ENCODE peak calls at places on chromosomes 11 and 22, in eight cellular contexts. U, X, D, S, J, V, P and K are unnamed samples.

GRCh38 chr22:30806391-30806861 is 111.8 kb downstream of the OSBP2 start:
- DNase-seq in S (peak), J (no peak), U (no peak), D (no peak), X (no peak), P (peak), V (no peak), K (no peak)

GRCh38 chr22:31488988-31489617 is 539 bp downstream of the EIF4ENIF1 start:
- DNase-seq in V (no peak), X (no peak), U (peak), P (peak), D (peak), J (peak), S (no peak), K (no peak)

GRCh38 chr11:3867209-3868071 is 12.0 kb downstream of the STIM1 start:
- DNase-seq in P (peak), D (no peak), X (no peak), V (no peak), J (peak), U (peak), S (no peak), K (no peak)

GRCh38 chr11:8093931-8094575 is 13.0 kb downstream of the TUB start:
- DNase-seq in S (no peak), D (no peak), U (no peak), X (no peak), J (peak), V (no peak), P (no peak), K (no peak)

GRCh38 chr11:75013051-75013450 is 24.3 kb downstream of the NEU3 start:
- DNase-seq in J (no peak), V (no peak), P (no peak), U (peak), X (no peak), S (no peak), D (no peak), K (no peak)

GRCh38 chr11:12291767-12292166 is 85.6 kb upstream of the PARVA start:
- DNase-seq in D (no peak), J (no peak), V (no peak), P (no peak), X (no peak), U (no peak), S (no peak), K (no peak)

GRCh38 chr11:107576497-107577086 is 11.1 kb upstream of the ALKBH8 start:
- DNase-seq in V (no peak), U (peak), P (peak), S (peak), X (no peak), D (peak), J (peak), K (no peak)

GRCh38 chr11:110165039-110165438 is 71.8 kb downstream of the ZC3H12C start:
- DNase-seq in X (no peak), V (no peak), S (no peak), U (no peak), J (no peak), D (no peak), P (no peak), K (no peak)

GRCh38 chr11:12235549-12235944 is 125.2 kb downstream of the MICAL2 start:
- DNase-seq in X (no peak), S (no peak), V (no peak), D (no peak), U (no peak), P (no peak), J (no peak), K (no peak)

GRCh38 chr11:3906166-3906565 is 50.7 kb downstream of the STIM1 start:
- DNase-seq in P (no peak), X (no peak), V (no peak), U (no peak), S (no peak), J (no peak), D (no peak), K (no peak)

GRCh38 chr11:108241370-108242037 is 18.6 kb downstream of the ATM start:
- DNase-seq in J (no peak), P (no peak), D (no peak), S (no peak), U (no peak), V (no peak), X (no peak), K (no peak)

GRCh38 chr11:112260490-112260889 is at the start of gene PLET1:
- DNase-seq in J (no peak), S (no peak), P (no peak), U (no peak), X (no peak), V (no peak), D (no peak), K (no peak)

GRCh38 chr11:66904561-66904960 is 47.7 kb downstream of the LRFN4 start:
- DNase-seq in J (no peak), P (no peak), U (no peak), V (no peak), D (no peak), S (no peak), X (no peak), K (no peak)

GRCh38 chr11:16815047-16815767 is 76.8 kb downstream of the C11orf58 start:
- DNase-seq in S (peak), U (peak), D (peak), J (peak), X (peak), V (no peak), P (no peak), K (no peak)

GRCh38 chr11:88623536-88623935 is 286.0 kb upstream of the CTSC start:
- DNase-seq in S (peak), J (no peak), P (no peak), U (no peak), D (no peak), V (no peak), X (no peak), K (no peak)

GRCh38 chr11:88632163-88632562 is 294.6 kb upstream of the CTSC start:
- DNase-seq in U (no peak), S (no peak), D (no peak), X (no peak), V (no peak), P (no peak), J (no peak), K (no peak)

GRCh38 chr11:88629496-88629895 is 292.0 kb upstream of the CTSC start:
- DNase-seq in X (no peak), S (no peak), D (no peak), V (no peak), U (no peak), J (no peak), P (no peak), K (no peak)

GRCh38 chr11:88631497-88631896 is 294.0 kb upstream of the CTSC start:
- DNase-seq in J (no peak), U (no peak), P (no peak), V (no peak), S (peak), D (no peak), X (no peak), K (no peak)

GRCh38 chr11:88626216-88626615 is 288.7 kb upstream of the CTSC start:
- DNase-seq in V (no peak), S (no peak), U (no peak), D (no peak), P (no peak), J (no peak), X (no peak), K (no peak)
- H3K4me3 ChIP-seq in V (no peak), S (no peak), U (no peak), D (no peak), P (no peak), J (no peak), X (no peak), K (no peak)

GRCh38 chr11:101326141-101326540 is 196.5 kb upstream of the PGR start:
- DNase-seq in P (no peak), X (no peak), U (no peak), D (no peak), J (no peak), V (no peak), S (no peak), K (no peak)

GRCh38 chr11:101323997-101324396 is 194.4 kb upstream of the PGR start:
- DNase-seq in P (no peak), D (no peak), X (no peak), U (no peak), V (no peak), S (no peak), J (no peak), K (no peak)

DNA sequence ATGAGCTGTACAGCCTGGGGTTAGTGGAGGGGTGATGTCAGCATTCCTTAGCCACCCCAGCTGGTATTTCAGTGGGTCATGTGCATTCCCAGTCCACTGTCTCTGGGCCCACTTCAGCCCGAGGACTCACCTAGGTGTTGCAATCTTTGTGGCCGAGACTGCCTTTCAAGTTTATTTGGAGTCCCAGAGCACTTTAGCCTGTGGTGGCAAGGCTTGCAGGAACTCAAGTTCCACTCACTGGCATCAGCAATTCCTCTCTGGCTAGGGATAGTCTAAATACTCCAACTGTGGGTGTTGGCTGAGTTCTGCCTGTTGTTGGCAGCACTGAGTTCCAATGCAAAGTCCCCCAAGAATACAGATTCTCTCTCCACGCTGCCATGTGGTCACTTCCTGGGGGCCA is 191.6 kb upstream of the PGR start:
- DNase-seq in X (no peak), S (no peak), V (no peak), D (no peak), P (no peak), U (no peak), J (no peak), K (no peak)
- H3K4me3 ChIP-seq in X (no peak), S (no peak), V (no peak), D (no peak), P (no peak), U (no peak), J (no peak), K (no peak)

DNA sequence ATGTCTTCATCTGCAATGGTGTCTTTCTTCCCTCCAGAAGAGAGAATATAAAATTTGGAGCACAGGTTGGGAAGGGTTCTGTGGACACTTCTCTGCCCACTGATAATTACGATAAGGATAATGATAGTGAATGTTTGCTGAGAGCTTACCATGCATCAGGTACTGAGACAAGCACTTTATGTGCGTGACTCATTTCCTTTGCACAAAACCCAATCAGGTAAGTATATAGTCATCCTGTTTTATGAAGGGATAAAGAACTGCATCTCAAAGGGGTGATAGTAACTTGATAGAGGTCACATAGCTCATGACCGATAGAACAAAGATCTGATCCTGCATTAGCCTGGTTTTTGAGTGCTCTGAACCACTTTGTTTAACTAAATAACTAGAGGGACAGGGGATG is 9.4 kb downstream of the DRD2 start:
- DNase-seq in J (no peak), S (no peak), D (no peak), P (no peak), X (no peak), U (no peak), V (no peak), K (no peak)
- H3K4me3 ChIP-seq in J (no peak), S (no peak), D (no peak), P (no peak), X (no peak), U (no peak), V (no peak), K (no peak)

DNA sequence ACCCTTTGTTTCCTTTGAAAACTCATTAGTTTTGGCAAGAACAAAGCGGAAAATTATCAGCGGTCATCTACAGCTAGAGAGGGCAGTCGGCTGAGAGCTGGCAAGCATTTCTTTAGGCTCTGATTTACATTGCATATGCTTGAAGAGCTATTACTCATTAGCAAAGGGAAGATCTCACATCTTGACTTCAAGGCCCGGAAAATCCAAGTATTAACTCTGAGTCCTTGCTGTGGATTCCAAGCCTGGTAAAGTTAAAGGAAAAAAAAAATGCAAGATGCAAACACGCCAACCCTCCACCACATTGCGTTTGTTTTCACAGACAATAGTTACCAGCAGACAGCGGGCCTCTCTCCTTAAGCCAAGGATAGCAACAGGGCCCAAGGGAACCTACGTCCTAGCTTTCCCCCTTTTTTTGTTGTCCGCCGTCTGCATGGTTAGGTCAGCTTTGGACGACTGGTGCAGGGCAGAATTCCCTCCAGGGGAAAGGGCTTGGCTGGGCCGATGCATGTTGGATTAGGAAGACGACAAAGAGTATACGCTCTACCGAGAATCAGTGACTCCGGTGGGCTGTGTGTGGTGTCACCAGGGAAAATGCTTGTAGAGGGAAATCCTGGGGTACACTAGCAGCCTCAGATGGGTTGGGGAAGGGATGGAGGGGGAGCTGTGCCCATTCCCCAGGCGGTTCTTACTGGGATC is 1.7 kb downstream of the TESMIN start:
- DNase-seq in U (no peak), V (no peak), J (no peak), X (no peak), P (no peak), D (no peak), S (no peak), K (no peak)
- H3K4me3 ChIP-seq in U (no peak), V (peak), J (no peak), X (no peak), P (no peak), D (no peak), S (no peak), K (no peak)

DNA sequence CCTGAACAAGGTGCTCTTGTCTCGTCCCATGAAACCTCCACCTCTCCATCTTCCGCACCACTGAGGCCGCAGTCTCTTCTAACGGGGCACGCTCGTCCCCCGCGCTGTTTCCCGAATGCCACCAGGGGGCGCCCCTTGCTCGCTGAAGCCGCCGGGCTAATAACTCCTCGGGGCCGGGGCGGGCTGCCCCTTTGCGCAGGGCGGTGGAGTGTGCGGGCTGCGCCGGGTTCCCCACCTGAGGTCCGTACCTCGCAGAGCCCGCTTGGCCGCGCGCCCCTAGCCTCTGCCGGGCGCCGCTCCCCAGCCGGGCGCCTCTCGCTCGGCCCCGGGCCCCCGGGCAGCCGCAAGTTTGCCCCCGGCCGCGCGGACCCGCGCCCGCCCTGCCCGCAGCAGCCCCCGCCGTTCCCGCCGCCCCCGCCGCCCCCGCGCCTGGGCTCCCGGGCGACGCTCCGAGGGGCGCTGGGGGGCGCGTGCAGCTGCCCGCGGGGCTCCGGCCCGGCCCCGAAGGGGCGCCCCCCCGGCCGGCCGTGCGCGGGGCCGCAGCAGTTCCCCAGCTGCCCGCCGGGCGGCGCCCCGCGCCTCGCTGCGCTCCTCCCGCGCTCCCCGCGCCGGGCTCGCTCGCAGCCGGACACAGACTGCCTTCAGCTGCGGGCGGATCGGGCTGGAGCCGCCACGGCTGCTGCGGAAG is at the start of gene GRIK4:
- DNase-seq in S (peak), U (peak), D (peak), X (no peak), J (peak), V (peak), P (peak), K (no peak)
- H3K4me3 ChIP-seq in S (peak), U (no peak), D (no peak), X (peak), J (peak), V (peak), P (peak), K (peak)

GRCh38 chr22:49827853-49828598 is at the start of gene BRD1:
- DNase-seq in S (no peak), P (peak), V (no peak), U (peak), D (peak), J (peak), X (no peak), K (no peak)

GRCh38 chr22:49826603-49827306 is 918 bp downstream of the BRD1 start:
- DNase-seq in P (peak), V (no peak), U (peak), D (no peak), X (no peak), S (no peak), J (peak), K (no peak)

GRCh38 chr22:49828599-49828965 is 909 bp upstream of the BRD1 start:
- DNase-seq in U (no peak), S (no peak), J (no peak), X (no peak), D (no peak), V (no peak), P (no peak), K (no peak)

GRCh38 chr22:49827307-49827852 is 293 bp downstream of the BRD1 start:
- DNase-seq in P (no peak), J (no peak), U (no peak), X (no peak), V (no peak), D (no peak), S (no peak), K (no peak)

GRCh38 chr22:49829044-49829719 is 1.5 kb upstream of the BRD1 start:
- DNase-seq in X (no peak), S (no peak), U (no peak), V (no peak), J (no peak), P (no peak), D (no peak), K (no peak)
- H3K4me3 ChIP-seq in X (no peak), S (no peak), U (no peak), V (no peak), J (no peak), P (no peak), D (no peak), K (no peak)

GRCh38 chr22:19730662-19731360 is 7.5 kb downstream of the GP1BB start:
- DNase-seq in X (peak), S (peak), U (peak), V (peak), P (peak), D (peak), J (peak), K (peak)
- H3K4me3 ChIP-seq in X (peak), S (peak), U (no peak), V (peak), P (peak), D (peak), J (peak), K (peak)